ENCODE peak calls at places on chromosomes 16 and 17, in eight cellular contexts. F, O, Z, W, H, T, X and K are unnamed samples. For H3K4me1, the result is how much of the 10 kb centered on the place peaks cover.

GRCh38 chr16:4157376-4157825 is 41.2 kb upstream of the ADCY9 start:
- DNase-seq in H (no peak), F (no peak), Z (no peak), W (no peak), X (no peak), T (no peak), O (no peak), K (no peak)

GRCh38 chr16:4313563-4314531 is 2.0 kb upstream of the GLIS2 start:
- DNase-seq in F (peak), O (no peak), H (no peak), T (peak), Z (peak), X (peak), W (peak), K (peak)

GRCh38 chr17:48215583-48216139 is 108.1 kb downstream of the SNX11 start:
- DNase-seq in H (no peak), O (no peak), X (no peak), T (no peak), F (peak), W (peak), Z (peak), K (no peak)

GRCh38 chr17:41941158-41941557 is 10.7 kb downstream of the ODAD4 start:
- DNase-seq in T (no peak), F (no peak), W (no peak), X (no peak), Z (no peak), O (no peak), H (no peak), K (no peak)

GRCh38 chr16:77995843-77996455 is 26.4 kb upstream of the CLEC3A start:
- DNase-seq in X (no peak), F (no peak), T (no peak), W (no peak), Z (no peak), H (no peak), O (no peak), K (no peak)

GRCh38 chr17:43416998-43417891 is 18.5 kb downstream of the ARL4D start:
- DNase-seq in Z (peak), O (peak), W (peak), X (peak), H (no peak), T (peak), F (no peak), K (peak)

GRCh38 chr17:15883617-15884111 is 61.3 kb upstream of the ADORA2B start:
- DNase-seq in H (no peak), W (peak), Z (peak), O (no peak), X (no peak), F (peak), T (no peak), K (no peak)

GRCh38 chr16:24071990-24072389 is 184.1 kb upstream of the CACNG3 start:
- DNase-seq in O (no peak), W (no peak), X (no peak), F (no peak), T (no peak), Z (no peak), H (no peak), K (no peak)

GRCh38 chr17:72935984-72936383 is 156.5 kb downstream of the SLC39A11 start:
- DNase-seq in F (no peak), Z (no peak), T (no peak), H (no peak), W (no peak), X (no peak), O (no peak), K (no peak)

GRCh38 chr16:470418-470817 is 45.0 kb downstream of the RAB11FIP3 start:
- DNase-seq in F (no peak), O (no peak), W (no peak), X (no peak), H (no peak), T (no peak), Z (no peak), K (no peak)

GRCh38 chr17:258045-258734 is 76.7 kb upstream of the DOC2B start:
- DNase-seq in X (no peak), Z (no peak), H (no peak), O (peak), T (peak), F (no peak), W (no peak), K (peak)

GRCh38 chr17:79046501-79047280 is 22.7 kb downstream of the C1QTNF1 start:
- DNase-seq in O (peak), X (peak), Z (no peak), T (peak), F (no peak), H (no peak), W (no peak), K (peak)

GRCh38 chr16:28157768-28158535 is 53.8 kb downstream of the XPO6 start:
- DNase-seq in T (no peak), W (no peak), X (no peak), H (no peak), O (no peak), Z (peak), F (no peak), K (no peak)

GRCh38 chr17:58318627-58319180 is 9.9 kb downstream of the TSPOAP1 start:
- DNase-seq in W (no peak), Z (no peak), F (no peak), H (no peak), T (peak), X (no peak), O (peak), K (no peak)

GRCh38 chr16:8720080-8720966 is 45.9 kb downstream of the ABAT start:
- DNase-seq in Z (no peak), H (no peak), O (no peak), T (no peak), F (no peak), W (no peak), X (no peak), K (no peak)

GRCh38 chr16:50946098-50946497 is 204.2 kb downstream of the CYLD start:
- DNase-seq in Z (no peak), F (no peak), H (no peak), W (no peak), X (no peak), O (no peak), T (no peak), K (no peak)

GRCh38 chr17:81890447-81891302 is 711 bp downstream of the ALYREF start:
- DNase-seq in T (no peak), X (no peak), H (no peak), O (no peak), W (no peak), Z (no peak), F (no peak), K (peak)

GRCh38 chr16:8885674-8886592 is 3.8 kb downstream of the LITAFD start:
- DNase-seq in H (no peak), O (no peak), F (no peak), W (no peak), Z (peak), T (peak), X (peak), K (peak)

GRCh38 chr17:21164226-21165019 is 37.7 kb downstream of the DHRS7B start:
- DNase-seq in F (no peak), H (no peak), O (no peak), Z (no peak), X (no peak), W (no peak), T (no peak), K (no peak)

GRCh38 chr17:40607641-40608040 is 40.0 kb downstream of the SMARCE1 start:
- DNase-seq in T (no peak), H (no peak), W (no peak), Z (no peak), F (no peak), X (no peak), O (no peak), K (no peak)

GRCh38 chr16:8370374-8371015 is 219.8 kb downstream of the TMEM114 start:
- DNase-seq in F (no peak), O (no peak), T (no peak), X (no peak), H (no peak), Z (no peak), W (peak), K (no peak)

GRCh38 chr16:20910781-20911321 is 10.3 kb downstream of the LYRM1 start:
- DNase-seq in W (peak), H (no peak), O (no peak), Z (peak), X (no peak), T (no peak), F (peak), K (no peak)

GRCh38 chr17:64275016-64275415 is 12.0 kb upstream of the TEX2 start:
- DNase-seq in F (no peak), H (no peak), X (no peak), O (no peak), Z (no peak), T (no peak), W (no peak), K (no peak)

GRCh38 chr17:27824745-27825144 is 24.4 kb upstream of the NOS2 start:
- DNase-seq in F (no peak), X (no peak), O (no peak), T (no peak), W (no peak), Z (no peak), H (no peak), K (no peak)

GRCh38 chr16:53428681-53429080 is 5.6 kb upstream of the RBL2 start:
- DNase-seq in Z (no peak), W (no peak), T (no peak), X (no peak), H (no peak), O (no peak), F (no peak), K (no peak)

GRCh38 chr16:50153648-50154368 is 702 bp downstream of the TENT4B start:
- DNase-seq in Z (peak), X (peak), F (no peak), T (peak), W (no peak), O (no peak), H (peak), K (peak)

GRCh38 chr17:32016231-32016630 is 9.0 kb downstream of the LRRC37B start:
- DNase-seq in F (no peak), T (no peak), H (no peak), X (no peak), Z (no peak), O (no peak), W (no peak), K (no peak)

GRCh38 chr17:21511368-21512195 is 135.4 kb downstream of the KCNJ12 start:
- DNase-seq in O (peak), T (peak), H (peak), Z (peak), F (peak), W (peak), X (peak), K (peak)

GRCh38 chr17:42246515-42246914 is 29.7 kb downstream of the STAT5B start:
- DNase-seq in W (no peak), O (no peak), X (no peak), T (no peak), Z (no peak), H (no peak), F (no peak), K (no peak)

GRCh38 chr16:9256196-9256595 is 164.8 kb downstream of the HAPSTR1 start:
- DNase-seq in W (peak), F (peak), T (no peak), H (no peak), O (no peak), X (no peak), Z (no peak), K (no peak)

GRCh38 chr17:7589891-7590611 is at the start of gene SOX15:
- DNase-seq in T (no peak), Z (no peak), O (no peak), W (no peak), F (no peak), H (no peak), X (peak), K (peak)

GRCh38 chr17:62643496-62643895 is 16.0 kb downstream of the MRC2 start:
- DNase-seq in X (no peak), H (no peak), W (no peak), F (no peak), Z (no peak), O (no peak), T (no peak), K (no peak)

GRCh38 chr17:38870259-38871165 is 654 bp downstream of the LASP1 start:
- DNase-seq in X (peak), H (no peak), T (peak), F (no peak), O (peak), Z (peak), W (peak), K (peak)

GRCh38 chr16:8137581-8137980 is 452.7 kb downstream of the TMEM114 start:
- DNase-seq in O (no peak), H (no peak), T (no peak), F (no peak), W (no peak), Z (no peak), X (no peak), K (no peak)

GRCh38 chr17:51860934-51861561 is 297.5 kb downstream of the CA10 start:
- DNase-seq in O (no peak), W (peak), X (no peak), H (no peak), T (no peak), F (peak), Z (peak), K (no peak)

GRCh38 chr16:3641801-3642396 is 12.6 kb upstream of the DNASE1 start:
- DNase-seq in W (no peak), O (no peak), F (no peak), T (peak), H (no peak), Z (no peak), X (no peak), K (no peak)

GRCh38 chr17:7081341-7082062 is 1.5 kb upstream of the CLEC10A start:
- DNase-seq in H (no peak), F (no peak), O (no peak), T (no peak), W (no peak), X (peak), Z (no peak), K (no peak)

GRCh38 chr16:54939537-54940278 is 9.0 kb downstream of the IRX5 start:
- DNase-seq in X (no peak), H (no peak), F (no peak), O (no peak), T (no peak), Z (no peak), W (no peak), K (peak)

GRCh38 chr16:85753976-85754375 is 3.1 kb upstream of the C16orf74 start:
- DNase-seq in W (no peak), T (no peak), X (no peak), H (no peak), Z (no peak), F (no peak), O (no peak), K (no peak)
- H3K4me1 ChIP-seq in W (under half), T (under half), X (under half), H (under half), Z (under half), F (under half), O (under half), K (under half)

GRCh38 chr17:77379065-77379428 is 238.3 kb downstream of the SEC14L1 start:
- DNase-seq in O (no peak), Z (no peak), X (no peak), H (no peak), W (no peak), F (no peak), T (no peak), K (no peak)
- H3K4me1 ChIP-seq in O (half or more), Z (half or more), X (half or more), H (half or more), W (half or more), F (under half), T (half or more), K (half or more)

GRCh38 chr17:8649157-8650118 is 18.9 kb upstream of the MYH10 start:
- DNase-seq in H (no peak), X (no peak), Z (peak), W (no peak), T (no peak), O (peak), F (no peak), K (no peak)
- H3K4me1 ChIP-seq in H (under half), X (under half), Z (under half), W (under half), T (under half), O (under half), F (under half), K (under half)

GRCh38 chr16:47861999-47862398 is 293.8 kb downstream of the ABCC12 start:
- DNase-seq in F (no peak), X (no peak), H (no peak), O (no peak), W (no peak), T (no peak), Z (no peak), K (no peak)
- H3K4me1 ChIP-seq in F (under half), X (under half), H (under half), O (under half), W (under half), T (under half), Z (under half), K (under half)

GRCh38 chr17:17098426-17099035 is 56.3 kb downstream of the MPRIP start:
- DNase-seq in Z (peak), T (no peak), X (peak), F (no peak), W (no peak), H (no peak), O (peak), K (no peak)
- H3K4me1 ChIP-seq in Z (half or more), T (under half), X (half or more), F (under half), W (half or more), H (under half), O (under half), K (under half)

DNA sequence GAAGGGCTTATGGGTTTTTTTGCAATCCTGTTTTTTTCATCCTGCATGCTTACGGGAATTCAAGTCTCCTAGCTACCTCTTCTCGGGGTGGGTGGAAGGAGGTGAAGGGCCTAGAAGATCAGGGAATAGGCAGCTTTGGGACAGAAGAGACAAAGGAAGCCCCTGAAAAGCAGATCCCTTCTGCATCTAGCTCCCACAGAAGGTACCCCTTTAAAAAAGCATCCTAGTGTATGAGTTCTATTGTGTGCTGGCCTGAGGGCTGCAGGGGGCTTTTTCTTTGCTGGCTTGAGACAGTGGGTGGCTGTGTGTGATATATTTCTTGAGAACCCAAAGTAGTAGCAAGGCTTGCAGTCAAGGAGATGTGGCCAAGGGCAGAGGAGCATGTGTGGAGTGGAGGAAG is 330.5 kb downstream of the MAF start:
- DNase-seq in X (no peak), H (no peak), W (no peak), Z (no peak), T (no peak), O (no peak), F (no peak), K (no peak)
- H3K4me1 ChIP-seq in X (under half), H (under half), W (under half), Z (under half), T (under half), O (under half), F (under half), K (under half)

DNA sequence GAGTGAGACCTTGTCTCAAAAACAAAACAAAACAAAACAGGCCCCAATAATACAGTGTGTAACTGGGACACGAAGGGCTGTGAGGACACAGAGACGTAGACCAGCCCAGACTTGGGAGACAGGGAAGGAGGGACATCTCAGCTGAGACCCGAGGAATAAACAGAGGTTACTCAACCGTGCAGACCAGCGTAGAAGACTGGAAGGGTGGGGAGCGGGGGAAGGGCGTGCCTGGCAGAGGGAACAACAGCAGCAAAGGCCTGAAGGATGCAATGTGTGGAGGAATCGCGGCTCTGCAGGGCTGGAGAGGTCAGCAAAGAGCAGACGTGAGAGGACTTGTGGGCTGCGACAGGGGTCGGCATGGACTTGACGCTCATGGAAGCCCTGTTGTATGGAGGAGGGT is 11.6 kb upstream of the CES4A start:
- DNase-seq in O (no peak), F (no peak), X (no peak), W (no peak), T (no peak), H (no peak), Z (no peak), K (peak)
- H3K4me1 ChIP-seq in O (under half), F (under half), X (under half), W (under half), T (under half), H (under half), Z (under half), K (under half)